ENCODE peak calls at places on chromosomes 6 and 20, in four cellular contexts. P is H1, M is K562, E is GM12878. J is an unnamed sample.

GRCh38 chr20:10060223-10060622 is 25.4 kb downstream of the ANKEF1 start:
- DNase-seq in P (no peak), M (no peak), E (no peak), J (peak)

GRCh38 chr6:467111-467510 is 75.6 kb downstream of the IRF4 start:
- DNase-seq in P (no peak), M (no peak), E (no peak), J (no peak)

GRCh38 chr20:50850721-50851286 is 55.9 kb downstream of the BCAS4 start:
- DNase-seq in P (no peak), M (no peak), E (no peak), J (no peak)

GRCh38 chr6:42819803-42820508 is 38.1 kb downstream of the BICRAL start:
- DNase-seq in P (no peak), M (peak), E (no peak), J (peak)

GRCh38 chr6:127460465-127460864 is 1.3 kb upstream of the KIAA0408 start:
- DNase-seq in P (no peak), M (no peak), E (no peak), J (no peak)

GRCh38 chr6:41672816-41673703 is 34.8 kb downstream of the MDFI start:
- DNase-seq in P (no peak), M (no peak), E (no peak), J (no peak)

GRCh38 chr6:95286874-95287273 is 290.5 kb upstream of the MANEA start:
- DNase-seq in P (no peak), M (no peak), E (no peak), J (no peak)

GRCh38 chr6:46011241-46012085 is 4.2 kb downstream of the CLIC5 start:
- DNase-seq in P (no peak), M (no peak), E (peak), J (no peak)

GRCh38 chr20:60326821-60327220 is 368.6 kb downstream of the CDH26 start:
- DNase-seq in P (no peak), M (no peak), E (no peak), J (no peak)

GRCh38 chr6:151209071-151209831 is 30.5 kb upstream of the AKAP12 start:
- DNase-seq in P (no peak), M (no peak), E (no peak), J (peak)

GRCh38 chr6:113976806-113977205 is 5.9 kb upstream of the HDAC2 start:
- DNase-seq in P (no peak), M (no peak), E (no peak), J (no peak)

GRCh38 chr6:137233561-137234504 is 14.6 kb upstream of the IFNGR1 start:
- DNase-seq in P (no peak), M (peak), E (no peak), J (no peak)

GRCh38 chr20:44683263-44684046 is 31.7 kb upstream of the CCN5 start:
- DNase-seq in P (peak), M (peak), E (peak), J (peak)

GRCh38 chr20:47610247-47610944 is 108.7 kb downstream of the NCOA3 start:
- DNase-seq in P (no peak), M (peak), E (peak), J (no peak)

GRCh38 chr6:36514554-36515456 is 32.5 kb downstream of the STK38 start:
- DNase-seq in P (no peak), M (no peak), E (no peak), J (no peak)

GRCh38 chr6:28213213-28213523 is 11.9 kb upstream of the ZSCAN9 start:
- DNase-seq in P (no peak), M (no peak), E (no peak), J (no peak)

GRCh38 chr20:9311132-9311531 is 203.3 kb upstream of the LAMP5 start:
- DNase-seq in P (no peak), M (no peak), E (no peak), J (no peak)

GRCh38 chr20:63264519-63264918 is 8.1 kb upstream of the ARFGAP1 start:
- DNase-seq in P (no peak), M (no peak), E (no peak), J (no peak)
- H3K4me2 ChIP-seq in P (no peak), M (no peak), E (no peak), J (no peak)

GRCh38 chr6:31174378-31174777 is 3.9 kb upstream of the POU5F1 start:
- DNase-seq in P (no peak), M (no peak), E (no peak), J (no peak)

GRCh38 chr6:31170987-31171671 is 647 bp upstream of the POU5F1 start:
- DNase-seq in P (peak), M (no peak), E (no peak), J (no peak)

GRCh38 chr6:31171931-31172882 is 1.7 kb upstream of the POU5F1 start:
- DNase-seq in P (peak), M (no peak), E (no peak), J (no peak)

GRCh38 chr6:31173406-31173805 is 2.9 kb upstream of the POU5F1 start:
- DNase-seq in P (no peak), M (no peak), E (no peak), J (no peak)

GRCh38 chr6:31172973-31173384 is 2.5 kb upstream of the POU5F1 start:
- DNase-seq in P (peak), M (no peak), E (no peak), J (no peak)
- TF ChIP-seq POLR2AphosphoS5 in P (no peak), M (no peak), E (no peak), J (no peak)

GRCh38 chr6:5622276-5623005 is 361.1 kb downstream of the FARS2 start:
- DNase-seq in P (no peak), M (no peak), E (no peak), J (no peak)

GRCh38 chr6:5624256-5624655 is 362.9 kb downstream of the FARS2 start:
- DNase-seq in P (no peak), M (no peak), E (no peak), J (no peak)

GRCh38 chr6:5623769-5624168 is 362.5 kb downstream of the FARS2 start:
- DNase-seq in P (no peak), M (no peak), E (no peak), J (no peak)

GRCh38 chr6:5630636-5631035 is 369.3 kb downstream of the FARS2 start:
- DNase-seq in P (no peak), M (no peak), E (no peak), J (no peak)

DNA sequence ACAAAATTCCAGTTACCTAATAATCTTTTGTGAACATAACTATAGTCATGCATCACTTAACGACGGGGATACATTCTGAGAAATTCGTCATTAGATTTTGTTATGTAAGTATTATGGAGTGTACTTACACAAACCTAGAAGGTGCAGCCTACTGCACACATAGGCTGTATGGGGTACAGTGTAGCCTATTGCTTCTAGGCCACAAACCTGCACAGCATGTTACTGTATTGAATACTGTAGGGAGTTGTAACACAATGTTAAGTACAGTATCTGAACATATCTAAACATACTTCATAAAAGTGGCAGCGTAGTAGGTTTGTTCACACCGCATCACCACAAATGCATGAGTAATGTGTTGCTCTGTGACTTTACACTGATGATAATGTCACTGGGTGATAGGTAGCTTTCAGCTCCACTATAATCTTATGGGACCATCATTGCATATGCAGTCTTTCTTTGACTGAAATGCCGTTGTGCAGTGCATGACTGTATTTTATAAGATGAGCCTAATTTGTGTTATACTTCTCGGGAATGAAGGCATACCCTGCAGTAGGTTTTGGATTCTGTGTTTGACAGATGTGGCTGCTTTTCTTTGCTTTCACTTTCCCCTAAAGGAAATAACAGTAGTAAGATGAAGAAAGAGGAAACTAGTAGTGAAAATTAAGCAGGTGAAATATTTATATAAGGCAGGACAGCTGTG is 365.6 kb downstream of the FARS2 start:
- DNase-seq in P (no peak), M (no peak), E (peak), J (no peak)
- TF ChIP-seq CHD2 in P (no peak), M (no peak), E (no peak), J (no peak)

DNA sequence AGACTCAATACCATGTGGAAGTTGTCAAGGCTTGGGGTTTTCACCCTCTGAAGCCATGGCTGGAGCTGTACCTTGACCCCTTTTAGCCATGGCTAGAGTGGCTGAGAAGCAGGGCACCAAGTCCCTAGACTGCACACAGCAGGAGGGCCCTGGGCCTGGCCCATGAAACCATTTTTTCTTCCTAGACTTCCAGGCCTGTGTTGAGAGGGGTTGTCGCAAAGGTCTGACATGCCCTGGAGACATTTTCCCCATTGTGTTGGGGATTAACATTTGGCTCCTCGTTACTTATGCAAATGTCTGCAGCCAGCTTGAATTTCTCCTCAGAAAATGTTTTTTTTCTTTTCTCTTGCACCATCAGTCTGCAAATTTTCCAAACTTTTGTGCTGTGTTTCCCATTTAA is 196.4 kb downstream of the SLC16A10 start:
- DNase-seq in P (no peak), M (no peak), E (no peak), J (no peak)
- H3K4me2 ChIP-seq in P (no peak), M (no peak), E (no peak), J (no peak)

GRCh38 chr20:19609642-19610223 is 148.3 kb upstream of the RIN2 start:
- DNase-seq in P (no peak), M (no peak), E (no peak), J (no peak)
- TF ChIP-seq POLR2AphosphoS5 in P (no peak), M (no peak), E (no peak), J (no peak)

GRCh38 chr20:1427457-1428054 is 34.7 kb upstream of the FKBP1A start:
- DNase-seq in P (peak), M (no peak), E (no peak), J (peak)
- TF ChIP-seq CHD2 in P (no peak), M (no peak), E (no peak), J (no peak)

GRCh38 chr20:57007171-57007540 is 259.3 kb downstream of the BMP7 start:
- DNase-seq in P (no peak), M (no peak), E (peak), J (no peak)

GRCh38 chr20:57009775-57010174 is 256.7 kb downstream of the BMP7 start:
- DNase-seq in P (no peak), M (no peak), E (no peak), J (no peak)

GRCh38 chr20:57006411-57007170 is 259.9 kb downstream of the BMP7 start:
- DNase-seq in P (no peak), M (no peak), E (peak), J (no peak)

GRCh38 chr20:57008217-57008616 is 258.2 kb downstream of the BMP7 start:
- DNase-seq in P (no peak), M (no peak), E (no peak), J (no peak)

GRCh38 chr20:57009355-57009754 is 257.1 kb downstream of the BMP7 start:
- DNase-seq in P (no peak), M (no peak), E (no peak), J (no peak)
- H3K4me2 ChIP-seq in P (no peak), M (no peak), E (no peak), J (no peak)

J was measured in SK-N-SH.